ENCODE peak calls at places on chromosomes 12 and 14, in eight cellular contexts. W, R, F, E, U, K, V and S are unnamed samples.

GRCh38 chr12:94641283-94641682 is 9.1 kb downstream of the TMCC3 start:
- DNase-seq in U (no peak), W (no peak), K (no peak), R (no peak), F (no peak), E (no peak), V (no peak), S (no peak)

GRCh38 chr14:53882684-53883083 is 73.9 kb downstream of the BMP4 start:
- DNase-seq in E (no peak), V (no peak), K (no peak), R (no peak), W (no peak), U (no peak), F (no peak), S (no peak)

GRCh38 chr14:61607570-61608244 is 87.6 kb upstream of the HIF1A start:
- DNase-seq in E (no peak), W (no peak), V (no peak), F (no peak), U (no peak), K (no peak), R (no peak), S (no peak)

GRCh38 chr12:106682594-106683234 is 91.8 kb upstream of the RIC8B start:
- DNase-seq in U (no peak), V (no peak), F (no peak), W (peak), K (peak), R (no peak), E (no peak), S (peak)

GRCh38 chr12:6604254-6605029 is 2.7 kb downstream of the CHD4 start:
- DNase-seq in W (peak), E (no peak), R (no peak), V (no peak), F (peak), U (no peak), K (no peak), S (no peak)

GRCh38 chr12:115451785-115452736 is 768.1 kb upstream of the TBX3 start:
- DNase-seq in E (peak), K (no peak), V (no peak), R (peak), U (no peak), W (peak), F (peak), S (no peak)

GRCh38 chr12:32178341-32179010 is 71.8 kb downstream of the BICD1 start:
- DNase-seq in F (no peak), K (no peak), V (no peak), U (no peak), R (no peak), W (no peak), E (no peak), S (no peak)

GRCh38 chr12:59077153-59077930 is 157.0 kb upstream of the LRIG3 start:
- DNase-seq in F (peak), V (peak), E (no peak), U (no peak), R (no peak), W (peak), K (no peak), S (no peak)

GRCh38 chr12:47754126-47754525 is 4.6 kb downstream of the RAPGEF3 start:
- DNase-seq in W (no peak), E (no peak), R (no peak), V (no peak), U (no peak), K (no peak), F (peak), S (no peak)
- H3K4me3 ChIP-seq in W (no peak), E (no peak), R (peak), V (no peak), U (no peak), K (no peak), F (no peak), S (no peak)

GRCh38 chr12:75087656-75088055 is 122.0 kb downstream of the KCNC2 start:
- DNase-seq in K (no peak), R (no peak), W (no peak), E (no peak), F (no peak), U (no peak), V (no peak), S (no peak)
- H3K4me3 ChIP-seq in K (no peak), R (no peak), W (no peak), E (no peak), F (no peak), U (no peak), V (no peak), S (no peak)

DNA sequence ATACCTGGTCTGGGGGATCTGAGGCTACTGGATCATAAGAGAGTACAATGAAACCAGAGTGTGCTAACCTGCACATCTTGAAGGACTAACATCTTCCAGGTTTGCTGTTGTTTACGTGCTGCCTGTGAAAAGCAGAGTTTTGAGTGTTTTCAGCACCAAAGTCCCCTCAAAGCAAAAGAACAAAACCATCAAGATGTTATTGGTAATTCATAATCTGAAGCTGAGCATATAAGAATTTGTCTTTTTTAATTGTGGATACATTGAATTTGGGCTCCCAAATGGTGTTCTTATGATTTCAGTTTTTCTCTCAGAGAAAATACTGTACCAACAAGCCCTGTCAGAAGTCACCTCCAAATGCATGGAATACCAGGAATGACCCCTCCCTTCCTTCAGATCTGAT is 110.2 kb downstream of the BTG1 start:
- DNase-seq in W (no peak), F (no peak), E (no peak), U (no peak), V (no peak), K (no peak), R (no peak), S (no peak)
- H3K4me3 ChIP-seq in W (no peak), F (no peak), E (peak), U (peak), V (no peak), K (no peak), R (peak), S (peak)

GRCh38 chr14:67267929-67268328 is 26.7 kb downstream of the PALS1 start:
- DNase-seq in W (no peak), K (no peak), F (no peak), V (no peak), R (no peak), E (no peak), U (no peak), S (no peak)
- H3K4me3 ChIP-seq in W (no peak), K (no peak), F (peak), V (no peak), R (peak), E (no peak), U (no peak), S (no peak)

GRCh38 chr14:24430143-24430681 is 458 bp downstream of the KHNYN start:
- DNase-seq in V (peak), E (peak), W (peak), K (peak), R (peak), F (peak), U (peak), S (no peak)

GRCh38 chr14:24426912-24427536 is 2.4 kb downstream of the CBLN3 start:
- DNase-seq in F (no peak), V (no peak), K (no peak), R (no peak), E (no peak), W (no peak), U (no peak), S (no peak)

GRCh38 chr14:24427537-24428508 is 1.6 kb downstream of the CBLN3 start:
- DNase-seq in K (no peak), E (no peak), W (no peak), R (peak), U (no peak), F (no peak), V (no peak), S (no peak)

GRCh38 chr14:24429395-24430142 is at the start of the genes CBLN3 and KHNYN:
- DNase-seq in V (peak), F (peak), U (peak), W (peak), K (peak), E (peak), R (peak), S (peak)

GRCh38 chr14:24428628-24429394 is 657 bp downstream of the CBLN3 start:
- DNase-seq in V (no peak), W (no peak), F (no peak), K (no peak), U (no peak), E (no peak), R (peak), S (no peak)
- H3K4me3 ChIP-seq in V (no peak), W (no peak), F (peak), K (peak), U (peak), E (peak), R (peak), S (peak)

GRCh38 chr14:49769171-49769570 is 1.2 kb downstream of the KLHDC2 start:
- DNase-seq in K (peak), U (no peak), F (no peak), W (peak), V (no peak), E (no peak), R (no peak), S (no peak)
- H3K4me3 ChIP-seq in K (peak), U (peak), F (peak), W (peak), V (peak), E (peak), R (peak), S (peak)

GRCh38 chr14:31025335-31026075 is at the start of gene AP4S1:
- DNase-seq in W (no peak), U (peak), K (no peak), E (peak), F (peak), V (peak), R (peak), S (peak)

GRCh38 chr14:31022386-31022785 is 3.1 kb upstream of the AP4S1 start:
- DNase-seq in E (no peak), W (no peak), K (no peak), F (no peak), R (no peak), U (no peak), V (no peak), S (no peak)

GRCh38 chr14:31026076-31026394 is at the start of gene STRN3:
- DNase-seq in R (no peak), E (no peak), V (no peak), U (no peak), W (no peak), K (no peak), F (no peak), S (no peak)

GRCh38 chr14:31024577-31025334 is 693 bp upstream of the AP4S1 start:
- DNase-seq in K (no peak), W (no peak), U (no peak), R (no peak), F (no peak), V (no peak), E (no peak), S (no peak)

GRCh38 chr14:31024042-31024480 is 1.4 kb upstream of the AP4S1 start:
- DNase-seq in F (no peak), U (no peak), K (no peak), R (no peak), W (no peak), E (no peak), V (no peak), S (no peak)
- H3K4me3 ChIP-seq in F (peak), U (peak), K (peak), R (peak), W (peak), E (peak), V (no peak), S (peak)

GRCh38 chr14:34060747-34061050 is 109.8 kb upstream of the EGLN3 start:
- DNase-seq in K (no peak), F (no peak), E (no peak), W (no peak), R (no peak), U (no peak), V (no peak), S (no peak)
- H3K4me3 ChIP-seq in K (peak), F (no peak), E (peak), W (peak), R (peak), U (peak), V (peak), S (no peak)

GRCh38 chr12:120539303-120539702 is 5.1 kb downstream of the RNF10 start:
- DNase-seq in V (no peak), K (peak), F (peak), U (no peak), R (no peak), W (peak), E (no peak), S (no peak)

GRCh38 chr12:120534703-120535655 is 823 bp downstream of the RNF10 start:
- DNase-seq in W (peak), U (peak), V (peak), R (peak), E (peak), K (peak), F (peak), S (peak)

GRCh38 chr12:120540445-120540844 is 6.3 kb downstream of the RNF10 start:
- DNase-seq in K (no peak), W (peak), V (no peak), E (no peak), R (no peak), U (no peak), F (no peak), S (no peak)

GRCh38 chr12:120536064-120536791 is 2.1 kb downstream of the RNF10 start:
- DNase-seq in V (peak), F (no peak), W (no peak), K (no peak), R (no peak), U (peak), E (no peak), S (peak)

GRCh38 chr12:120538281-120539156 is 4.4 kb downstream of the RNF10 start:
- DNase-seq in V (no peak), F (peak), R (peak), W (peak), U (no peak), K (peak), E (no peak), S (peak)
- H3K4me3 ChIP-seq in V (no peak), F (no peak), R (peak), W (peak), U (peak), K (peak), E (peak), S (peak)

GRCh38 chr12:26032719-26033241 is 74.3 kb downstream of the RASSF8 start:
- DNase-seq in V (no peak), W (peak), K (no peak), R (no peak), F (no peak), U (no peak), E (no peak), S (no peak)
- H3K4me3 ChIP-seq in V (no peak), W (no peak), K (no peak), R (no peak), F (no peak), U (no peak), E (no peak), S (no peak)